ENCODE peak calls at places on chromosomes 12 and 14, in five cellular contexts. One of them, this sample, is unnamed.

GRCh38 chr14:68807987-68808386 is 15.1 kb upstream of the ZFP36L1 start:
- DNase-seq in H1: no peak
- DNase-seq in HepG2: no peak
- DNase-seq in GM12878: no peak
- DNase-seq in K562: no peak
- DNase-seq in this sample: peak; percentile 27

GRCh38 chr12:38053655-38054464 is 262.7 kb upstream of the ALG10B start:
- DNase-seq in HepG2: peak; percentile 70
- DNase-seq in GM12878: no peak
- DNase-seq in H1: no peak
- DNase-seq in K562: peak; percentile 58
- DNase-seq in this sample: peak; percentile 60

GRCh38 chr14:89386214-89386886 is 30.7 kb downstream of the FOXN3 start:
- DNase-seq in K562: no peak
- DNase-seq in GM12878: peak; percentile 63
- DNase-seq in H1: no peak
- DNase-seq in HepG2: no peak
- DNase-seq in this sample: no peak

GRCh38 chr12:96985515-96986362 is 78.7 kb downstream of the NEDD1 start:
- DNase-seq in GM12878: no peak
- DNase-seq in K562: peak; percentile 37
- DNase-seq in H1: peak; percentile 82
- DNase-seq in HepG2: no peak
- DNase-seq in this sample: no peak

GRCh38 chr12:96886998-96887677 is 19.9 kb upstream of the NEDD1 start:
- DNase-seq in HepG2: no peak
- DNase-seq in K562: no peak
- DNase-seq in H1: no peak
- DNase-seq in GM12878: no peak
- DNase-seq in this sample: no peak

GRCh38 chr14:51242545-51243490 is 2.8 kb downstream of the TMX1 start:
- DNase-seq in H1: no peak
- DNase-seq in GM12878: no peak
- DNase-seq in K562: no peak
- DNase-seq in HepG2: no peak
- DNase-seq in this sample: no peak

GRCh38 chr14:24379907-24380746 is 12.1 kb downstream of the NFATC4 start:
- DNase-seq in K562: no peak
- DNase-seq in H1: no peak
- DNase-seq in GM12878: no peak
- DNase-seq in HepG2: no peak
- DNase-seq in this sample: no peak

GRCh38 chr14:39474416-39474911 is 42.2 kb upstream of the FBXO33 start:
- DNase-seq in GM12878: no peak
- DNase-seq in HepG2: peak; percentile 87
- DNase-seq in H1: no peak
- DNase-seq in K562: no peak
- DNase-seq in this sample: no peak

GRCh38 chr12:92719674-92720073 is 16.9 kb downstream of the PLEKHG7 start:
- DNase-seq in K562: no peak
- DNase-seq in GM12878: no peak
- DNase-seq in HepG2: no peak
- DNase-seq in H1: no peak
- DNase-seq in this sample: no peak

GRCh38 chr14:101980700-101981099 is 16.3 kb downstream of the DYNC1H1 start:
- DNase-seq in HepG2: peak; percentile 35
- DNase-seq in H1: no peak
- DNase-seq in GM12878: peak; percentile 77
- DNase-seq in K562: no peak
- DNase-seq in this sample: no peak

GRCh38 chr12:13135336-13136178 is 32.1 kb upstream of the GSG1 start:
- DNase-seq in K562: peak; percentile 3
- DNase-seq in GM12878: no peak
- DNase-seq in HepG2: no peak
- DNase-seq in H1: no peak
- DNase-seq in this sample: no peak

GRCh38 chr12:59636945-59637656 is 41.3 kb downstream of the SLC16A7 start:
- DNase-seq in HepG2: no peak
- DNase-seq in K562: no peak
- DNase-seq in GM12878: peak; percentile 11
- DNase-seq in H1: no peak
- DNase-seq in this sample: no peak

GRCh38 chr12:4664111-4664510 is 15.2 kb downstream of the NDUFA9 start:
- DNase-seq in H1: no peak
- DNase-seq in GM12878: no peak
- DNase-seq in K562: peak; percentile 6
- DNase-seq in HepG2: no peak
- DNase-seq in this sample: no peak

GRCh38 chr14:71933026-71933587 is 878 bp downstream of the RGS6 start:
- DNase-seq in K562: no peak
- DNase-seq in GM12878: no peak
- DNase-seq in H1: peak; percentile 48
- DNase-seq in HepG2: no peak
- DNase-seq in this sample: no peak

GRCh38 chr14:104661086-104661485 is 28.3 kb upstream of the INF2 start:
- DNase-seq in HepG2: no peak
- DNase-seq in H1: no peak
- DNase-seq in GM12878: no peak
- DNase-seq in K562: no peak
- DNase-seq in this sample: no peak

GRCh38 chr14:43677581-43677980 is 829.5 kb downstream of the FSCB start:
- DNase-seq in HepG2: no peak
- DNase-seq in GM12878: no peak
- DNase-seq in K562: no peak
- DNase-seq in H1: no peak
- DNase-seq in this sample: no peak

GRCh38 chr12:116887897-116888296 is 6.7 kb upstream of the HRK start:
- DNase-seq in GM12878: no peak
- DNase-seq in K562: no peak
- DNase-seq in HepG2: no peak
- DNase-seq in H1: no peak
- DNase-seq in this sample: no peak
- H3K9ac ChIP-seq in GM12878: no peak overlapping the region
- H3K9ac ChIP-seq in K562: no peak overlapping the region
- H3K9ac ChIP-seq in HepG2: no peak overlapping the region
- H3K9ac ChIP-seq in H1: no peak overlapping the region
- H3K9ac ChIP-seq in this sample: no peak overlapping the region

DNA sequence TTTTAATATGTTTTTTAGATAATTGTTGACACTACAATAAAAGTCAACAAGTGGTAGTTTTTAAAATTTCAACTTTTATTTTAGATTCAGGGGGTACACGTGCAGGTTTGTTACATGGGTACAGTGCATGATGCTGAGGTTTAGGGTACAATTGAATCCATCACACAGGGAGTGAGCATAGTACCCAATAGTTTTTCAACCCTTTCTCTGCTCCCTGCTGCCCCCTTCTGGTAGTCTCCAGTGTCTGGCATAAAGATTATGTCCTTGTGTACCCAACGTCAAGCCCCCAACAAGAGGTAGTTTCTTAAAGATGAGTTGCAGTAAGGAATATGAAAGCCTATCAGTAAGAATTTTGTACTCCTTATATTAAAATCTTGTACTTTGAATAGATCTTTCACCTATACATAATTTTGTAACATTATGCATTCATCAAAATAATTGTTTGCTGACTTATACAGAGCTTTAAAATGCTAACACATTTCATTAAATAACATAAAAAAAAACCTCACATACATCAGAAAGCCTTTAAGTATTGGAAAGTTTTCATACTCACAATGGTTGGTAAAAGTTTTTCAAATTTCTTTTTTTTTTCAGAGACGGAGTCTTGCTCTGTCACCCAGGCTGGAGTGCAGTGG is 5.4 kb upstream of the RALGAPA1 start:
- DNase-seq in H1: peak; percentile 91
- DNase-seq in HepG2: peak; percentile 88
- DNase-seq in GM12878: no peak
- DNase-seq in K562: peak; percentile 70
- DNase-seq in this sample: peak; percentile 51
- TF ChIP-seq CHD2 in H1: no peak
- TF ChIP-seq CHD2 in HepG2: no peak
- TF ChIP-seq CHD2 in GM12878: no peak
- TF ChIP-seq CHD2 in K562: no peak
- TF ChIP-seq CHD2 in this sample: no peak

GRCh38 chr12:113391650-113392340 is 11.9 kb downstream of the SDS start:
- DNase-seq in GM12878: no peak
- DNase-seq in K562: no peak
- DNase-seq in H1: no peak
- DNase-seq in HepG2: no peak
- DNase-seq in this sample: no peak
- TF ChIP-seq CTCF in GM12878: no peak
- TF ChIP-seq CTCF in K562: no peak
- TF ChIP-seq CTCF in H1: no peak
- TF ChIP-seq CTCF in HepG2: no peak
- TF ChIP-seq CTCF in this sample: no peak

DNA sequence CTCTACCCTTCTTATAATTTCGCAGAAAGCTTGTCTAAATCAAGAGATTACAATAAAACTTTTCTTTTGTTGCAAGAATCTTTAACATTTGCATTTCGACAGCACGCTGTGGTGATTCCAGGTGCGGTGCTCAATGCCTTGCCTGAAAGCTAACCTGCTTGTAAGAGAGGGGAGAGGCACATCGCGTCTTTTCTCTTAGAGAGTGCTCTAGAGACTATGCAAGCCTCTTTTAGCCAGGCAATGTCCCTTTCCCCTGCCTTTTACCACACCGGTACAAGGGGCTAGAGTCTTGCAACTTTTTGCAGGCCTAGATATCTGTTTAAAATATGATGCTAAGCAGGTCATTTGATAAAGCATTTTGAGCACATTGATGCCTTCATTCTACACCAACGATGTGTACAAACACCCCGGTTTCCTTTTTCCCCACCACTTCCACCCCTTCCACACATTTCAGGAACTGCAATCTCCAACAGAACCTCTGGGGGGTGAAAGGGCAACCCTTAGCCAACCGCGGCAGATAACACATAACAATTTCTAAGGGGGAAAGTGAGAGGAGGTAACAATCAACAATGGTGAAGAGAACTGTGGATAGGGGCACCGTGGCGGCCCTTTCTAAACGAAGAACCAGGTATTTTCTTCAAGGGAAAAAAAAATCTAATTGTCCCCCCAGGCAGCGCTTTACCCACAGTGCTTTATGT is 1.3 kb downstream of the KITLG start:
- DNase-seq in GM12878: no peak
- DNase-seq in H1: peak; percentile 57
- DNase-seq in K562: peak; percentile 3
- DNase-seq in HepG2: peak; percentile 37
- DNase-seq in this sample: peak; percentile 72
- H3K9ac ChIP-seq in GM12878: no peak overlapping the region
- H3K9ac ChIP-seq in H1: no peak overlapping the region
- H3K9ac ChIP-seq in K562: no peak overlapping the region
- H3K9ac ChIP-seq in HepG2: peak overlapping the region; percentile 38
- H3K9ac ChIP-seq in this sample: peak overlapping the region; percentile 90

DNA sequence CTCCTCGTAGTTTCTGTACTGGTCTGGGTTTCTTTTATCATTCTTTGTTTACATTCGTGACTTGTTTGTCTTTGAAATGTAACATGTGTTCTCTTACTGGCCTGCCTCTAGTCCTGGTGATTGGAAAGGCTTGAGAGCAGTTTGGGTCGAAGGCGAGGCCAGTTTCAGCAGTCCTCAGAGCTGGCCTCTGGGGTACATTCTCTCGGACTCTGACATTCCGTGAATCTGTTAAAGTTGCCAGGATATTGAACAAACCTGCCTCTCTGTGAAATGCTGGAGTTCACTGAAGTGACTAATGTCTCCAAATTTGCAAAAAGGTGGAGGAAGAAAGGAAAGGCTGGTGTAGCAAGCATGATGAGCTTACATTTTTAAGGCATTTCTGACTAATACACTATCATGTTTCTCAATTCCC is 1.5 kb downstream of the PLEKHA5 start:
- DNase-seq in H1: no peak
- DNase-seq in K562: peak; percentile 48
- DNase-seq in GM12878: no peak
- DNase-seq in HepG2: peak; percentile 41
- DNase-seq in this sample: peak; percentile 35
- TF ChIP-seq CHD2 in H1: no peak
- TF ChIP-seq CHD2 in K562: no peak
- TF ChIP-seq CHD2 in GM12878: no peak
- TF ChIP-seq CHD2 in HepG2: no peak
- TF ChIP-seq CHD2 in this sample: no peak

GRCh38 chr12:14769462-14769836 is 33.8 kb downstream of the WBP11 start:
- DNase-seq in H1: peak; percentile 83
- DNase-seq in HepG2: peak; percentile 42
- DNase-seq in GM12878: no peak
- DNase-seq in K562: no peak
- DNase-seq in this sample: peak; percentile 59
- TF ChIP-seq CTCF in H1: peak; percentile 93
- TF ChIP-seq CTCF in HepG2: no peak
- TF ChIP-seq CTCF in GM12878: peak; percentile 40
- TF ChIP-seq CTCF in K562: no peak
- TF ChIP-seq CTCF in this sample: no peak

GRCh38 chr12:51818567-51819300 is 29.8 kb downstream of the FIGNL2 start:
- DNase-seq in HepG2: no peak
- DNase-seq in GM12878: no peak
- DNase-seq in H1: no peak
- DNase-seq in K562: no peak
- DNase-seq in this sample: no peak
- H3K9ac ChIP-seq in HepG2: no peak overlapping the region
- H3K9ac ChIP-seq in GM12878: no peak overlapping the region
- H3K9ac ChIP-seq in H1: no peak overlapping the region
- H3K9ac ChIP-seq in K562: no peak overlapping the region
- H3K9ac ChIP-seq in this sample: no peak overlapping the region

GRCh38 chr12:57240069-57240921 is 10.7 kb downstream of the STAC3 start:
- DNase-seq in GM12878: no peak
- DNase-seq in K562: peak; percentile 72
- DNase-seq in H1: peak; percentile 67
- DNase-seq in HepG2: no peak
- DNase-seq in this sample: peak; percentile 80
- TF ChIP-seq CHD2 in GM12878: no peak
- TF ChIP-seq CHD2 in K562: no peak
- TF ChIP-seq CHD2 in H1: no peak
- TF ChIP-seq CHD2 in HepG2: no peak
- TF ChIP-seq CHD2 in this sample: no peak

GRCh38 chr12:125519026-125519651 is 453.9 kb downstream of the AACS start:
- DNase-seq in HepG2: no peak
- DNase-seq in K562: no peak
- DNase-seq in GM12878: no peak
- DNase-seq in H1: no peak
- DNase-seq in this sample: no peak

GRCh38 chr12:125518074-125518473 is 452.8 kb downstream of the AACS start:
- DNase-seq in K562: no peak
- DNase-seq in GM12878: no peak
- DNase-seq in H1: peak; percentile 54
- DNase-seq in HepG2: no peak
- DNase-seq in this sample: no peak

GRCh38 chr12:125512541-125513298 is 447.5 kb downstream of the AACS start:
- DNase-seq in K562: no peak
- DNase-seq in H1: no peak
- DNase-seq in HepG2: no peak
- DNase-seq in GM12878: no peak
- DNase-seq in this sample: no peak

DNA sequence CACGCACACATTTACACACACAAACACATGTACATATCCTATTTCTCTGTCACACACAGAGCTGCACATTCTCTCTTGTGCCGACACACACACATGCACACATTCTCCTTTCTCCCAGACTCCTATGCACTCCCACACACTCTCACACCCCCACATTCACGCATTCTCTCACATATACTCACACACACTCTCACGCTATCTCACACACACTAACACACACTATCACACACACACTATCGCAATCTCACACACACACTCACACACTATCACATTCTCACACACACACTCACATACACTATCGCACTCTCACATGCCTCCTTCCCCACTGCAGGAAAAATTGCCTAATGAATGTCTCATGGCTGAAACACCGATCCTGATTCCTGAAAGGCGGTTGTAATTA is 450.7 kb downstream of the AACS start:
- DNase-seq in HepG2: no peak
- DNase-seq in GM12878: no peak
- DNase-seq in K562: no peak
- DNase-seq in H1: no peak
- DNase-seq in this sample: no peak
- TF ChIP-seq CTCF in HepG2: no peak
- TF ChIP-seq CTCF in GM12878: no peak
- TF ChIP-seq CTCF in K562: no peak
- TF ChIP-seq CTCF in H1: no peak
- TF ChIP-seq CTCF in this sample: no peak

This sample was measured in SK-N-SH.